ENCODE peak calls at places on chromosomes 2 and 18, in eight cellular contexts. E, J, Y, U, I, Z, Q and X are unnamed samples.

GRCh38 chr2:144950874-144951560 is 431.1 kb upstream of the ZEB2 start:
- DNase-seq in E (no peak), J (peak), Y (peak), U (no peak), I (no peak), Z (no peak), Q (no peak), X (peak)

GRCh38 chr2:220499281-220499680 is 871.9 kb downstream of the SLC4A3 start:
- DNase-seq in E (peak), J (peak), Y (peak), U (peak), I (peak), Z (no peak), Q (no peak), X (peak)

GRCh38 chr2:10235909-10236550 is 66.7 kb upstream of the HPCAL1 start:
- DNase-seq in E (no peak), J (no peak), Y (no peak), U (no peak), I (no peak), Z (no peak), Q (no peak), X (no peak)

GRCh38 chr2:229033816-229034215 is 237.3 kb downstream of the PID1 start:
- DNase-seq in E (no peak), J (no peak), Y (no peak), U (no peak), I (no peak), Z (no peak), Q (no peak), X (peak)

GRCh38 chr2:72118951-72119350 is 28.7 kb downstream of the CYP26B1 start:
- DNase-seq in E (no peak), J (no peak), Y (no peak), U (no peak), I (no peak), Z (no peak), Q (no peak), X (no peak)

GRCh38 chr18:44309185-44309584 is 371.5 kb upstream of the SETBP1 start:
- DNase-seq in E (no peak), J (peak), Y (peak), U (no peak), I (no peak), Z (no peak), Q (no peak), X (no peak)

GRCh38 chr2:85772019-85772745 is 18.4 kb downstream of the ATOH8 start:
- DNase-seq in E (peak), J (peak), Y (peak), U (peak), I (peak), Z (peak), Q (no peak), X (peak)

GRCh38 chr18:23399067-23399466 is 54.0 kb upstream of the RIOK3 start:
- DNase-seq in E (no peak), J (no peak), Y (no peak), U (no peak), I (no peak), Z (no peak), Q (no peak), X (no peak)

GRCh38 chr2:182078988-182079602 is 93.4 kb downstream of the PPP1R1C start:
- DNase-seq in E (no peak), J (no peak), Y (no peak), U (no peak), I (no peak), Z (no peak), Q (no peak), X (no peak)

GRCh38 chr2:189702071-189702470 is 27.6 kb downstream of the ANKAR start:
- DNase-seq in E (peak), J (no peak), Y (peak), U (no peak), I (no peak), Z (no peak), Q (no peak), X (peak)

GRCh38 chr2:168316073-168316440 is 68.7 kb upstream of the STK39 start:
- DNase-seq in E (no peak), J (no peak), Y (no peak), U (no peak), I (no peak), Z (no peak), Q (no peak), X (no peak)

GRCh38 chr2:11343626-11344341 is 652 bp downstream of the ROCK2 start:
- DNase-seq in E (peak), J (peak), Y (peak), U (peak), I (peak), Z (no peak), Q (peak), X (peak)

GRCh38 chr18:31774477-31774785 is 13.8 kb upstream of the SLC25A52 start:
- DNase-seq in E (no peak), J (no peak), Y (no peak), U (no peak), I (no peak), Z (no peak), Q (no peak), X (no peak)

GRCh38 chr2:172246649-172247048 is 143.9 kb upstream of the DLX2 start:
- DNase-seq in E (no peak), J (peak), Y (no peak), U (no peak), I (peak), Z (no peak), Q (no peak), X (peak)

GRCh38 chr2:45891719-45892118 is 240.2 kb downstream of the PRKCE start:
- DNase-seq in E (no peak), J (no peak), Y (no peak), U (no peak), I (no peak), Z (no peak), Q (no peak), X (no peak)

GRCh38 chr2:43071629-43072550 is 154.5 kb downstream of the ZFP36L2 start:
- DNase-seq in E (no peak), J (peak), Y (peak), U (peak), I (peak), Z (no peak), Q (no peak), X (no peak)

GRCh38 chr2:216370961-216371633 is 1.2 kb downstream of the MARCHF4 start:
- DNase-seq in E (peak), J (no peak), Y (no peak), U (no peak), I (no peak), Z (no peak), Q (no peak), X (peak)

GRCh38 chr2:10966056-10966455 is 54.3 kb downstream of the KCNF1 start:
- DNase-seq in E (no peak), J (no peak), Y (no peak), U (no peak), I (no peak), Z (no peak), Q (no peak), X (no peak)

GRCh38 chr18:9916067-9916684 is 2.4 kb downstream of the VAPA start:
- DNase-seq in E (no peak), J (peak), Y (peak), U (no peak), I (no peak), Z (no peak), Q (no peak), X (peak)

GRCh38 chr2:1727101-1727771 is 17.1 kb downstream of the PXDN start:
- DNase-seq in E (no peak), J (peak), Y (peak), U (no peak), I (no peak), Z (no peak), Q (no peak), X (no peak)

GRCh38 chr18:47215554-47216138 is 35.8 kb downstream of the SKOR2 start:
- DNase-seq in E (peak), J (peak), Y (peak), U (no peak), I (peak), Z (no peak), Q (no peak), X (peak)

GRCh38 chr2:37569131-37569530 is 102.3 kb downstream of the CDC42EP3 start:
- DNase-seq in E (no peak), J (no peak), Y (no peak), U (no peak), I (no peak), Z (no peak), Q (no peak), X (no peak)

GRCh38 chr2:30625600-30626208 is 178.7 kb downstream of the LCLAT1 start:
- DNase-seq in E (no peak), J (no peak), Y (no peak), U (no peak), I (no peak), Z (no peak), Q (no peak), X (no peak)

GRCh38 chr2:44933434-44933951 is 8.0 kb upstream of the SIX3 start:
- DNase-seq in E (no peak), J (no peak), Y (no peak), U (no peak), I (no peak), Z (no peak), Q (no peak), X (no peak)

GRCh38 chr2:119301413-119301812 is 65.2 kb downstream of the C2orf76 start:
- DNase-seq in E (no peak), J (no peak), Y (no peak), U (no peak), I (no peak), Z (no peak), Q (no peak), X (no peak)

GRCh38 chr2:64268330-64268729 is 124.1 kb upstream of the PELI1 start:
- DNase-seq in E (no peak), J (no peak), Y (no peak), U (no peak), I (no peak), Z (no peak), Q (no peak), X (peak)

GRCh38 chr2:68416081-68416675 is 50.9 kb downstream of the FBXO48 start:
- DNase-seq in E (no peak), J (no peak), Y (no peak), U (no peak), I (no peak), Z (no peak), Q (no peak), X (no peak)

GRCh38 chr18:57737661-57738060 is 65.5 kb downstream of the ATP8B1 start:
- DNase-seq in E (no peak), J (peak), Y (peak), U (peak), I (peak), Z (no peak), Q (no peak), X (peak)

GRCh38 chr2:237193436-237193835 is 107.7 kb downstream of the COPS8 start:
- DNase-seq in E (no peak), J (no peak), Y (no peak), U (no peak), I (no peak), Z (no peak), Q (no peak), X (no peak)

GRCh38 chr2:5070257-5070656 is 621.9 kb upstream of the SOX11 start:
- DNase-seq in E (no peak), J (no peak), Y (no peak), U (no peak), I (no peak), Z (no peak), Q (no peak), X (no peak)

GRCh38 chr2:26938399-26938798 is 32.0 kb upstream of the MAPRE3 start:
- DNase-seq in E (no peak), J (no peak), Y (no peak), U (no peak), I (no peak), Z (no peak), Q (no peak), X (peak)

GRCh38 chr18:79470547-79470946 is 74.8 kb downstream of the NFATC1 start:
- DNase-seq in E (peak), J (no peak), Y (no peak), U (no peak), I (no peak), Z (no peak), Q (no peak), X (no peak)

GRCh38 chr2:30629866-30630265 is 177.4 kb downstream of the CAPN13 start:
- DNase-seq in E (no peak), J (peak), Y (peak), U (no peak), I (no peak), Z (no peak), Q (no peak), X (peak)

GRCh38 chr2:158723921-158724802 is 71.0 kb upstream of the DAPL1 start:
- DNase-seq in E (peak), J (no peak), Y (peak), U (no peak), I (peak), Z (no peak), Q (no peak), X (peak)

GRCh38 chr18:62790836-62791772 is 75.8 kb downstream of the PHLPP1 start:
- DNase-seq in E (peak), J (peak), Y (peak), U (no peak), I (peak), Z (peak), Q (no peak), X (no peak)